ENCODE peak calls at places on chromosomes 7 and 10, in five cellular contexts. P is adrenal gland, V is tibial nerve, H is endothelial cell of umbilical vein, W is IMR-90. R is an unnamed sample. For H3K4me1, the result is how much of the 10 kb centered on the place peaks cover.

GRCh38 chr10:79981673-79982485 is 33.0 kb upstream of the SFTPD start:
- DNase-seq in P (peak), V (no peak), H (peak), W (peak), R (no peak)

GRCh38 chr10:91289295-91289694 is 68.8 kb downstream of the PCGF5 start:
- DNase-seq in P (no peak), V (no peak), H (no peak), W (no peak), R (no peak)

GRCh38 chr7:138890467-138890781 is 90.8 kb downstream of the KIAA1549 start:
- DNase-seq in P (no peak), V (no peak), H (no peak), W (no peak), R (no peak)

GRCh38 chr10:30765611-30766010 is 136.1 kb upstream of the LYZL2 start:
- DNase-seq in P (no peak), V (no peak), H (no peak), W (no peak), R (no peak)

GRCh38 chr7:125098377-125098970 is 168.8 kb upstream of the POT1 start:
- DNase-seq in P (no peak), V (no peak), H (no peak), W (no peak), R (no peak)

GRCh38 chr7:12323415-12323814 is 80.2 kb downstream of the VWDE start:
- DNase-seq in P (no peak), V (no peak), H (no peak), W (no peak), R (no peak)

GRCh38 chr7:128041203-128041602 is 10.0 kb upstream of the LRRC4 start:
- DNase-seq in P (peak), V (no peak), H (peak), W (peak), R (no peak)

GRCh38 chr10:83959330-83959729 is 180.0 kb upstream of the GHITM start:
- DNase-seq in P (no peak), V (no peak), H (no peak), W (no peak), R (no peak)

GRCh38 chr10:103555712-103556111 is 62.2 kb downstream of the NEURL1 start:
- DNase-seq in P (no peak), V (no peak), H (no peak), W (no peak), R (no peak)

GRCh38 chr7:102320601-102321350 is 34.1 kb downstream of the SH2B2 start:
- DNase-seq in P (no peak), V (no peak), H (no peak), W (no peak), R (peak)

GRCh38 chr7:138097064-138097741 is 20.9 kb downstream of the AKR1D1 start:
- DNase-seq in P (peak), V (no peak), H (peak), W (no peak), R (no peak)

GRCh38 chr10:119315128-119316001 is 108.0 kb downstream of the GRK5 start:
- DNase-seq in P (peak), V (peak), H (peak), W (peak), R (no peak)

GRCh38 chr10:98170249-98171117 is 36.0 kb downstream of the R3HCC1L start:
- DNase-seq in P (peak), V (no peak), H (peak), W (peak), R (no peak)

GRCh38 chr7:27917774-27918314 is 177.9 kb downstream of the TAX1BP1 start:
- DNase-seq in P (no peak), V (no peak), H (peak), W (peak), R (no peak)

DNA sequence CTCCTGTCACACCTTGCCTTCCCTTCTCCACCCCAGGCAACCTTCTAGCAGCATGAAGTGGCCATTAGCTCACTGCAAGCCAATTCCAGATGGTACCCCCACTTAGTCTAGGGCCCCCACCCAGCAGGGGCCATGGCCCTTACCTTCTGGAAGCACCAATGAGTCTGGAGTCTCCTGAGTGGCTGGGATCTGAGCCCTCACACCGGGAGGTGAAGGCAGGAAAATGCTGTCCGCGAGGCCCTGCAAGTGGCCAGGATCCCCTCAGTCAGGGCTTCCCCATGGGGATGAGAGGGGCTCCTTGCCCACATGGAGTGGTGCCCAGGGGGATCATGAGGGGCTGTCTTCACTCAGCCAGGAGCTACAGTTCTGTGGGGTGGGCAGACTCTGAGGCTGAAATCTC is 4.6 kb downstream of the AQP1 start:
- DNase-seq in P (no peak), V (no peak), H (no peak), W (no peak), R (no peak)
- H3K4me1 ChIP-seq in P (under half), V (under half), H (under half), W (under half), R (under half)

GRCh38 chr7:1394371-1394770 is 64.9 kb downstream of the MICALL2 start:
- DNase-seq in P (no peak), V (no peak), H (no peak), W (no peak), R (no peak)

GRCh38 chr7:1393421-1393820 is 65.8 kb downstream of the MICALL2 start:
- DNase-seq in P (no peak), V (no peak), H (no peak), W (no peak), R (no peak)

GRCh38 chr7:1396195-1396594 is 63.1 kb downstream of the MICALL2 start:
- DNase-seq in P (no peak), V (no peak), H (no peak), W (no peak), R (no peak)

GRCh38 chr7:1397491-1398327 is 61.6 kb downstream of the MICALL2 start:
- DNase-seq in P (no peak), V (no peak), H (no peak), W (peak), R (no peak)

DNA sequence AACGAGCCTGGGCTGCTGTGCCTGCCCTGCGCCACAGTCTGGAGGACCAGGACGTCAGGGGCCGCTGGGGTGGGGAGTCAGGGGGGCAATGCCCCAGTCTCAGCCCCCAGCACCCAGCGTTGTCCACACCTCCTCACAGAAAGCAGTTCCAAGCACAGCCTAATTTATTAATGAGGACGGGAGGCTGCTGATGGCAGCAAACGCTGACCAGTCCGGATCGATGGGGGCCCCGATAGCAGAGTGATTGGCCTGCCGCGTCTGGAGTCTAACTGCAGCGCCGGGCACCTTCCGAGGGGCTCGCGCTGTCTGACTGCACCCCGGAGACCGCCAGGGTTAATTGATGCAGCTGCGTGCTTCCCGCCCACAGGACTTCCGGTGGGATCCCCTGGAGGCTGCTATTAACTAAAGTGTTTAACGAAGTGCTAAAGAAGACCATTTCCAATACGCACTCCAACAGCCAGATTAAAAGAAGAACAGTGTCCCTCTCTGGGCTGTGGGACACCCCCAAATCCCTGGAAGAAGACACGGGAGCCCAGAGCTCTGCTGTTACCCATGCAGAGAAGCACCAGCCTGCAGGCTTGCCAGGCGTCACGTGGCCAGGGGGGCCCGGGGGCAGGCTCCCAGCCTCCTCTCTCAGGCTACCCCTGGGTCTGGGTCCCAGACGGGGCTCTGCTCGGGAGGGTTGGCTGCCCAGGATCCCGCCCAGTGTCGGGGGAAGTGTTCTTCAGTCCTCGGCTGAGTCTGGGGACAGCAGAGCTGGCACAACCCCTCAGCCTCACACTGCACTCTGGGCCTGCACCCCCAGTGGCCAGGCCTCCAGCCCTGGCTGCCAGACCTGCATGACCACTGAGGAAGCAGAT is 63.8 kb downstream of the MICALL2 start:
- DNase-seq in P (no peak), V (no peak), H (no peak), W (no peak), R (no peak)
- TF ChIP-seq POLR2A in P (no peak), V (no peak), H (no peak), W (no peak), R (no peak)

GRCh38 chr7:103766630-103767029 is 222.8 kb downstream of the RELN start:
- DNase-seq in P (no peak), V (no peak), H (no peak), W (no peak), R (no peak)

GRCh38 chr7:103771294-103771693 is 218.2 kb downstream of the RELN start:
- DNase-seq in P (no peak), V (no peak), H (no peak), W (no peak), R (no peak)

GRCh38 chr7:103773726-103774125 is 215.7 kb downstream of the RELN start:
- DNase-seq in P (no peak), V (no peak), H (no peak), W (no peak), R (no peak)

GRCh38 chr7:103777440-103777839 is 212.0 kb downstream of the RELN start:
- DNase-seq in P (no peak), V (no peak), H (no peak), W (no peak), R (no peak)

GRCh38 chr7:103772171-103772570 is 217.3 kb downstream of the RELN start:
- DNase-seq in P (no peak), V (no peak), H (no peak), W (no peak), R (no peak)
- H3K4me1 ChIP-seq in P (under half), V (under half), H (under half), W (under half), R (under half)

DNA sequence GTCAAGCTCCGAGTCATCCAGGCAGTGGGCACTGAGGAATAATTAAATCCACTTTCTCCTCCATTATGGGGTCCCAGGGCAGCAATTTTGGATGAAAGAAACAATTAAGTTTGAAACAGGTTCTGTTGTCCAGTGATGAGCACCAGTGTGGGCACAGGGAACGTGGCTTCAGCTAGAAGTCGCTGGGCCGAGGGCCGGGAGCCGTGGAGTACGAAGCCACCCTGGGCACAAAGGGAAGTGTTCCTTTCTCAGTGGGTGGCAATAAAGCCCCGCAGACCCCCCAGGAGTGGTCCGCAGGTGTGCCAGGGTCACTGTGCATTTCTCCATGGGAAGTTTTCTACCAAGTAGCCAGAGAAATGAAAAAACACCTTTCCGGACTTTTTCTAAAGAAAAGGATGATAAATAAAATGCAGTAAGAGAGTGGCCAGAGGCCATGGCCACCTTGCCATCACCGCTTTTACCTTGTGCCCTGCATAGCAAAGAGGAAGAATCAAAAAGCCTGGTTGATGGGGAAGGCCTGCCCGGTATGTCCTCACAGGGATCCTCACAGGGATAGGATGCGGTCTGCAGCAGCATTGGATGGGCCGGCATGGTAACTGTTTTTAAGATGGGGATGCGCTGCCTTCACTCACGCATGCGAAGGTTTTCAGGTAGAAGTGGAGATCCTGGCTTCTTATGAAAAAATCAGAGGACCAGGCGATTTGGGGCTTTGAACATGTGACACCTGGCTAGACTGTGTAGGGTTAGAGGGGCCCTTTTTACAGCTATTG is 12.3 kb downstream of the PNLIPRP2 start:
- DNase-seq in P (no peak), V (no peak), H (no peak), W (no peak), R (no peak)
- TF ChIP-seq POLR2A in P (no peak), V (no peak), H (no peak), W (no peak), R (no peak)